ENCODE peak calls at places on chromosomes 7 and 10, in five cellular contexts. H, Q, K, N and L are unnamed samples.

GRCh38 chr7:6278749-6279310 is 6.4 kb upstream of the CYTH3 start:
- DNase-seq in H (no peak), N (no peak), K (no peak), Q (no peak), L (no peak)

GRCh38 chr10:95569368-95569767 is 8.2 kb upstream of the SORBS1 start:
- DNase-seq in N (no peak), Q (no peak), H (no peak), K (no peak), L (no peak)

GRCh38 chr7:82044497-82045080 is 274.7 kb upstream of the HGF start:
- DNase-seq in Q (peak; percentile 16), K (no peak), N (no peak), H (peak; percentile 21), L (peak; percentile 11)

GRCh38 chr7:45922810-45923209 is 1.7 kb upstream of the IGFBP3 start:
- DNase-seq in N (no peak), H (no peak), Q (no peak), K (no peak), L (no peak)

GRCh38 chr7:94245500-94245899 is 149.2 kb upstream of the COL1A2 start:
- DNase-seq in N (no peak), Q (no peak), K (no peak), H (no peak), L (no peak)

GRCh38 chr10:35079763-35080162 is 10.4 kb downstream of the CUL2 start:
- DNase-seq in N (no peak), K (no peak), Q (no peak), H (no peak), L (no peak)

GRCh38 chr10:102421645-102422585 is 1.3 kb downstream of the FBXL15 start:
- DNase-seq in H (peak; percentile 28), N (no peak), K (peak; percentile 64), Q (no peak), L (no peak)

GRCh38 chr10:70575874-70576802 is 26.4 kb downstream of the PRF1 start:
- DNase-seq in K (no peak), Q (no peak), H (peak; percentile 15), N (peak; percentile 81), L (no peak)

GRCh38 chr10:89237849-89238248 is 13.7 kb downstream of the LIPA start:
- DNase-seq in H (no peak), N (no peak), K (no peak), Q (no peak), L (no peak)

GRCh38 chr10:113965683-113966082 is 78.0 kb upstream of the ADRB1 start:
- DNase-seq in N (no peak), Q (no peak), H (no peak), K (no peak), L (no peak)

GRCh38 chr10:6204341-6205191 is 1.8 kb downstream of the PFKFB3 start:
- DNase-seq in H (no peak), N (no peak), Q (no peak), K (peak; percentile 57), L (no peak)

GRCh38 chr7:124100190-124100589 is 67.3 kb upstream of the TMEM229A start:
- DNase-seq in K (no peak), N (no peak), H (no peak), Q (no peak), L (no peak)

GRCh38 chr10:98262571-98262970 is 5.4 kb downstream of the LOXL4 start:
- DNase-seq in K (no peak), N (no peak), Q (no peak), H (no peak), L (peak; percentile 25)
- TF ChIP-seq SUZ12 in K (no peak), N (no peak), Q (no peak), H (no peak), L (no peak)

DNA sequence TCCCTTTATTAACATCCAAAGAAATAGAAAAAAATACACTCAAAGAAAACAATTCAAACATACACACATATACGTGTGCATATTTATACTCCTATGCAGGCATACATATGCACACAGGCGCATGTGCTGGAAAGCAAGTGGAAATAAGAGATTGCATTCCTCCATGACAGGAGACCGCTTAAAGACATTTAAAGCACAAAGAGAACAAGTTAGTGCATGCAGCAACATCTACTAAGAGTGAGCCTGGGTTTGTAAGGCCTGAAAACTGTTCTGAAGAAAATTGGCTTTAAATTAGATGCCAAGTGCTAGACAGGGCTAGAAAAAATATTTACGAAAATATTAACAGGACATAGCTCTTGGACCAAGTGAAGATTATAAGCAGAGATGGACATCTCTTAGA is 40.0 kb upstream of the PPP1R17 start:
- DNase-seq in N (no peak), Q (no peak), K (no peak), H (no peak), L (no peak)
- TF ChIP-seq SUZ12 in N (no peak), Q (no peak), K (no peak), H (no peak), L (no peak)

GRCh38 chr10:116861796-116862195 is 12.5 kb downstream of the ENO4 start:
- DNase-seq in H (no peak), Q (no peak), K (no peak), N (no peak), L (no peak)
- TF ChIP-seq SUZ12 in H (no peak), Q (no peak), K (no peak), N (no peak), L (no peak)

GRCh38 chr7:36304099-36304425 is 85.6 kb upstream of the ANLN start:
- DNase-seq in N (no peak), K (no peak), Q (no peak), H (no peak), L (no peak)
- TF ChIP-seq SUZ12 in N (no peak), K (no peak), Q (no peak), H (no peak), L (no peak)

DNA sequence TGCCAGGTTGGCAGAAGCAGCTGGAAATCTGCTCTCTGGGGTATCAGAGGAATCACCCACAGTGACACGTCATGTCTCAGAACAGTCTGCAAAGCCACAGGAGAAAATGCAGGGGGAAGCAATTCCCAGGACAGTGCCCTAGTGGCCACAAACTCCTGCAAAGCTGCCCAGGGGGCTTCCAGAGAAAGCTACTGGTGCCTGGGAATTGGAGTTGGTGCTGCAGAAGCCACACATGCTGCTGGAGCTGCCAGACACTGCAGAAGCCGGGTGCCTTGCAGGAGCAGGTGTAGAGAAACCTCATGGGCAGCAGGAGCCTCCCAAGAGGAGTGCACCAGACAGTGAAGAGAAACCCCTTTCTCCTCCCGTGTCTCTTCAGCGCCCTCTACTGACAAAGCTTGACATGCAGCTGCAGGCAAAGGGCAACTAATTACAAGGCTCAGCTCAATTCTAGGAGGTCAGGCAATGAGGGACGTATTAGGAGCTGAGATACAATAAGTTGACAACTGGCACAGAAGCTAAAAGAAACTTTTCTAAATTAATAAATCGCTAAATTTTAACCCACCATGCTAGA is 30.2 kb upstream of the NUB1 start:
- DNase-seq in H (peak; percentile 45), N (no peak), Q (peak; percentile 56), K (no peak), L (peak; percentile 57)
- TF ChIP-seq SUZ12 in H (no peak), N (no peak), Q (no peak), K (no peak), L (no peak)

GRCh38 chr7:150962743-150963399 is 15.2 kb downstream of the KCNH2 start:
- DNase-seq in N (no peak), Q (peak; percentile 92), K (peak; percentile 83), H (peak; percentile 18), L (no peak)
- TF ChIP-seq SUZ12 in N (no peak), Q (no peak), K (no peak), H (no peak), L (no peak)

GRCh38 chr10:122992031-122992585 is 11.9 kb downstream of the PSTK start:
- DNase-seq in N (no peak), K (no peak), H (no peak), Q (no peak), L (no peak)
- TF ChIP-seq SUZ12 in N (no peak), K (no peak), H (no peak), Q (no peak), L (no peak)